ENCODE peak calls at places on chromosomes 2 and 18, in five cellular contexts. G is fibroblast of the aortic adventitia, J is nucleus accumbens, X is sigmoid colon, R is pancreas. U is an unnamed sample.

GRCh38 chr18:48943736-48944527 is 6.8 kb downstream of the SMAD7 start:
- DNase-seq in G (no peak), J (no peak), X (no peak), R (peak), U (no peak)

GRCh38 chr2:216478151-216478550 is 20.5 kb upstream of the RPL37A start:
- DNase-seq in G (peak), J (no peak), X (no peak), R (no peak), U (no peak)

GRCh38 chr2:58834404-58834803 is 593.3 kb upstream of the FANCL start:
- DNase-seq in G (peak), J (no peak), X (no peak), R (peak), U (no peak)

GRCh38 chr2:26847663-26848335 is at the start of gene DPYSL5:
- DNase-seq in G (no peak), J (no peak), X (no peak), R (peak), U (no peak)

GRCh38 chr2:45851576-45852304 is 200.3 kb downstream of the PRKCE start:
- DNase-seq in G (peak), J (no peak), X (no peak), R (no peak), U (peak)

GRCh38 chr18:63317556-63317946 is 2.0 kb downstream of the BCL2 start:
- DNase-seq in G (no peak), J (no peak), X (no peak), R (no peak), U (no peak)

GRCh38 chr2:1553671-1554295 is 140.5 kb downstream of the TPO start:
- DNase-seq in G (peak), J (no peak), X (no peak), R (no peak), U (peak)

GRCh38 chr2:45177870-45178269 is 168.6 kb upstream of the SIX2 start:
- DNase-seq in G (peak), J (no peak), X (no peak), R (no peak), U (no peak)

GRCh38 chr18:3454365-3455089 is 4.6 kb downstream of the TGIF1 start:
- DNase-seq in G (peak), J (no peak), X (no peak), R (no peak), U (no peak)

GRCh38 chr2:96903318-96903717 is 33.4 kb upstream of the SEMA4C start:
- DNase-seq in G (no peak), J (no peak), X (no peak), R (no peak), U (no peak)

GRCh38 chr2:67256892-67257291 is 140.2 kb upstream of the ETAA1 start:
- DNase-seq in G (peak), J (no peak), X (no peak), R (no peak), U (no peak)

GRCh38 chr18:54388203-54389142 is 30.8 kb downstream of the C18orf54 start:
- DNase-seq in G (peak), J (no peak), X (no peak), R (no peak), U (no peak)

GRCh38 chr2:241120440-241120839 is 18.4 kb upstream of the MTERF4 start:
- DNase-seq in G (no peak), J (no peak), X (no peak), R (no peak), U (no peak)

GRCh38 chr2:23486676-23487075 is 101.7 kb downstream of the KLHL29 start:
- DNase-seq in G (peak), J (no peak), X (no peak), R (no peak), U (no peak)

GRCh38 chr18:37272841-37273240 is 292.8 kb downstream of the CELF4 start:
- DNase-seq in G (no peak), J (no peak), X (no peak), R (no peak), U (no peak)

GRCh38 chr2:126449677-126450076 is 206.3 kb upstream of the GYPC start:
- DNase-seq in G (no peak), J (no peak), X (no peak), R (no peak), U (no peak)

GRCh38 chr2:176063958-176064357 is 19.8 kb downstream of the EVX2 start:
- DNase-seq in G (no peak), J (no peak), X (no peak), R (no peak), U (no peak)

GRCh38 chr2:39512434-39512935 is 75.4 kb upstream of the MAP4K3 start:
- DNase-seq in G (no peak), J (no peak), X (peak), R (no peak), U (no peak)

GRCh38 chr2:222707689-222708273 is 36.3 kb downstream of the MOGAT1 start:
- DNase-seq in G (peak), J (no peak), X (no peak), R (no peak), U (no peak)

GRCh38 chr2:217715484-217715883 is 287.3 kb downstream of the TNS1 start:
- DNase-seq in G (no peak), J (no peak), X (no peak), R (no peak), U (no peak)

GRCh38 chr2:43714164-43714563 is 37.9 kb upstream of the C1GALT1C1L start:
- DNase-seq in G (peak), J (no peak), X (no peak), R (no peak), U (no peak)

U was measured in spleen.